ENCODE peak calls at places on chromosomes 13 and 19, in seven cellular contexts. Z, Q, K, G, W, X and T are unnamed samples.
A peak's percentile ranks its signal among the peaks of the same experiment; 100 is the strongest.

GRCh38 chr19:54430306-54431254 is 15.3 kb downstream of the TTYH1 start:
- DNase-seq in Q (peak; percentile 49), Z (no peak), X (no peak), K (no peak), G (no peak), W (peak; percentile 74), T (peak; percentile 71)

GRCh38 chr13:78029891-78030290 is 111.3 kb upstream of the EDNRB start:
- DNase-seq in Z (no peak), G (no peak), X (no peak), K (no peak), W (no peak), Q (no peak), T (no peak)

GRCh38 chr19:49058592-49058991 is 1.0 kb upstream of the CGB7 start:
- DNase-seq in Z (no peak), Q (no peak), X (no peak), G (no peak), W (no peak), K (no peak), T (peak; percentile 71)

GRCh38 chr13:79806821-79807220 is 325.9 kb downstream of the NDFIP2 start:
- DNase-seq in W (no peak), Z (no peak), Q (no peak), G (no peak), K (no peak), X (no peak), T (no peak)

GRCh38 chr19:46404884-46405658 is 8.3 kb downstream of the CCDC8 start:
- DNase-seq in Z (no peak), W (peak; percentile 14), Q (no peak), G (peak; percentile 41), K (peak; percentile 47), X (peak; percentile 83), T (peak; percentile 67)

GRCh38 chr19:609001-609340 is 19.3 kb downstream of the HCN2 start:
- DNase-seq in Z (no peak), W (peak; percentile 8), K (peak; percentile 78), G (no peak), X (no peak), Q (no peak), T (no peak)

GRCh38 chr13:43153436-43154082 is 130.2 kb downstream of the DNAJC15 start:
- DNase-seq in W (peak; percentile 88), G (peak; percentile 96), Q (no peak), K (no peak), X (peak; percentile 4), Z (no peak), T (peak; percentile 41)

GRCh38 chr13:110354209-110354627 is 47.1 kb downstream of the COL4A2 start:
- DNase-seq in Q (no peak), W (peak; percentile 17), X (no peak), K (no peak), G (no peak), Z (no peak), T (no peak)

GRCh38 chr19:15101479-15102082 is 5.6 kb upstream of the SYDE1 start:
- DNase-seq in W (peak; percentile 62), Z (no peak), G (peak; percentile 23), K (no peak), Q (peak; percentile 75), X (no peak), T (peak; percentile 48)

GRCh38 chr13:61873717-61874116 is 458.1 kb upstream of the PCDH20 start:
- DNase-seq in Z (no peak), G (no peak), K (no peak), W (no peak), X (no peak), Q (no peak), T (no peak)

GRCh38 chr13:107822006-107822405 is 393.3 kb downstream of the LIG4 start:
- DNase-seq in Q (peak; percentile 58), W (no peak), X (no peak), Z (no peak), K (no peak), G (no peak), T (no peak)

GRCh38 chr19:17829855-17830566 is 8.7 kb upstream of the INSL3 start:
- DNase-seq in X (peak; percentile 87), K (no peak), Q (no peak), G (peak; percentile 72), Z (no peak), W (peak; percentile 84), T (no peak)

GRCh38 chr19:40811478-40812341 is 12.7 kb downstream of the EGLN2 start:
- DNase-seq in Q (no peak), W (no peak), X (no peak), K (no peak), G (no peak), Z (no peak), T (peak; percentile 53)
- H3K4me1 ChIP-seq in Q (peaks cover 15% of the 10 kb centered on the region), W (no peaks in the 10 kb centered on the region), X (peaks cover 15% of the 10 kb centered on the region), K (peaks cover 4% of the 10 kb centered on the region), G (peaks cover 4% of the 10 kb centered on the region), Z (peaks cover 5% of the 10 kb centered on the region), T (peaks cover 17% of the 10 kb centered on the region)

DNA sequence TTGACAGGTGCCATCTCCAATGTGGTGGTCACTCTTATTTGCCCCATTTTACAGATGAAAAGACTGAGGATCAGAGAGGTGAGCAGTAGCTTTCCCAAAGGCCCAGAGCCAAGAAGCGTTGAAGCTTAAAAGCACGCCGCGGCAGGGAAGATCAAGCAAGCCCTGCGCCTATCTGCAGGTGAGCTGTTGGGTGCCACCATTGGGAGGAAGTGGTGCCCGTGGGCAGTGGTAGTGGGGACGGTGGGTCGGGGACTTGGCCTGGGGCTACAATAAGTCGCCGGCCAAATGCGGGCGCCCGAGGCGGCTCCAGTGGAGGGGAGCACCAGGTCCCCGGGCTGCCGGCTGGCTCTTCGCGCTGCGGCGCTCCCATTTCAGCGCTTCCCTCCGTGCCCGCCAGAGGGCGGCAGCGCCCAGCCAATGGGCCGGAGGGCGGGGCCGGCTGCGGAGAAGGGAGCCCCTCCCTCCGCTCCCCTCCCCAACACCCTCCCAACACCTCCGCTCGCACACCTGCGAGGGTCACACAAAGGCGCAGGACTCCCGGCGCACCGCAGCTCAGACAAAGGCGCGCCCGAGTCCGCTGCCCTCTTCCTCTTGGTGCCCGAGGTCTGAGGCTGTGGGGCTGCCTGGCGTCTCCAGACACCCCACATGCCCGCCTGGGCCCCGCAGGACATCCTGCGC is 744 bp upstream of the POU2F2 start:
- DNase-seq in X (peak; percentile 95), Z (peak; percentile 33), Q (peak; percentile 45), G (peak; percentile 81), W (peak; percentile 71), K (peak; percentile 84), T (peak; percentile 69)
- TF ChIP-seq CTCF in X (peak; percentile 100), Z (peak; percentile 76), Q (peak; percentile 99), G (peak; percentile 98), W (peak; percentile 82), K (peak; percentile 91), T (peak; percentile 98)

DNA sequence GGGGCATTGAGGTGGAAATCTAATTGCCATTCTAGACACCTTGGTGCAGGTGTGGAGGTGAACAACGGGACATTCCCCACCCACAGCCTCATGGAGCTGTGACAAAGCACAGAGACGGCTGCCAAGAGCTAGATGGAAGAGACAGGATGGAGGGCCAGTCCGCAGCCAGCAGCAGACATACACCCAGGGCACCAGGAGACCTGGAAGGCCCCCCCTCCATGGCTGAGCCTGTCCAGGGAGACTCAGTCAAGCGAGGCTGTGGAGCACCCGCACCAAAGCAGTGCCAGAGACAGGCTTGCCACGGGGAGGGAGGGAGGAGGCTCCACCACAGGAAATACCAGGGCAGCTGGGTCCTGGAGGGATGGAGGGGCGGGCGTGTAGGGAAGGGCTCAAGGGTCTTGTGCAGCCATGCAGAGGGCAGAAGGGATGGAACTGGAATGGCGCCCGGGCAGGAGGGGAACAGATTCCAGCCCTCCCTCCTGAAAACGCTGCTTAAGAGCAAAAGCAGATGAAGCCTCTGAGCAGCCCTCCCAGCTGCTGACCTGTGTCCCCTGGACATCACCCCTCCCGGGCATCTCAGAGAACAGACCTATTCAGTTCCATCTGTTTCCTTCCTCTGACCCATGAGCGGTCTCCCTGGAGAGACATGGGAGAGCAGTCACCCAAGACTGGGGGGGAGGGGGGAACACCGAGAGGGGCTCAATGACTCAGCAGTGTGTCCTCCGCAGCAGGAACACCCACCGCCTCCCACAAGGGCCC is 14.4 kb downstream of the EPS15L1 start:
- DNase-seq in Q (peak; percentile 84), Z (no peak), W (peak; percentile 5), G (no peak), X (no peak), K (no peak), T (no peak)
- H3K4me1 ChIP-seq in Q (peaks cover 19% of the 10 kb centered on the region), Z (peaks cover 25% of the 10 kb centered on the region), W (peaks cover 16% of the 10 kb centered on the region), G (peaks cover 22% of the 10 kb centered on the region), X (peaks cover 17% of the 10 kb centered on the region), K (peaks cover 26% of the 10 kb centered on the region), T (no peaks in the 10 kb centered on the region)

GRCh38 chr13:72290962-72291681 is 424.1 kb upstream of the DACH1 start:
- DNase-seq in Z (no peak), X (no peak), Q (no peak), W (peak; percentile 81), G (peak; percentile 96), K (no peak), T (no peak)
- TF ChIP-seq CTCF in Z (no peak), X (no peak), Q (no peak), W (no peak), G (peak; percentile 18), K (no peak), T (no peak)